ENCODE peak calls at places on chromosomes 2 and 18, in ten cellular contexts. O is stimulated activated CD4-positive, alpha-beta T cell treated with anti-CD3 and anti-CD28 coated beads, Interleukin-12 subunit alpha, Interleukin-12 subunit beta, amount 100 ng/mL, for 48 hours; Z is Panc1; U is activated T-cell treated with anti-CD3 and anti-CD28 coated beads for 1 hour; I is lower lobe of right lung; F is HL-60; A is RWPE1; R is iPS-NIHi11; H is T-helper 9 cell; Y is ELR. X is an unnamed sample.

GRCh38 chr2:228268756-228269155 is 87.3 kb upstream of the SPHKAP start:
- DNase-seq in O (no peak), Z (no peak), U (no peak), I (no peak), F (no peak), A (no peak), R (no peak), H (no peak), Y (no peak), X (no peak)

GRCh38 chr2:190582761-190583506 is 48.4 kb upstream of the NEMP2 start:
- DNase-seq in O (no peak), Z (no peak), U (no peak), I (no peak), F (no peak), A (no peak), R (no peak), H (no peak), Y (no peak), X (no peak)

GRCh38 chr2:241350878-241351639 is 5.0 kb upstream of the FARP2 start:
- DNase-seq in O (no peak), Z (no peak), U (no peak), I (no peak), F (no peak), A (no peak), R (no peak), H (no peak), Y (no peak), X (no peak)

GRCh38 chr2:53785378-53785777 is 1.4 kb downstream of the ASB3 start:
- DNase-seq in O (no peak), Z (no peak), U (no peak), I (no peak), F (no peak), A (no peak), R (no peak), H (no peak), Y (no peak), X (no peak)

GRCh38 chr2:234258562-234259141 is 208.2 kb downstream of the SPP2 start:
- DNase-seq in O (no peak), Z (no peak), U (no peak), I (no peak), F (no peak), A (peak), R (no peak), H (no peak), Y (peak), X (no peak)

GRCh38 chr2:207473203-207473865 is 56.4 kb upstream of the CREB1 start:
- DNase-seq in O (peak), Z (no peak), U (no peak), I (no peak), F (peak), A (peak), R (peak), H (no peak), Y (peak), X (peak)

GRCh38 chr2:68726608-68727367 is 7.8 kb upstream of the ARHGAP25 start:
- DNase-seq in O (peak), Z (no peak), U (peak), I (no peak), F (peak), A (no peak), R (no peak), H (peak), Y (peak), X (peak)

GRCh38 chr2:107062173-107062572 is 176.2 kb upstream of the ST6GAL2 start:
- DNase-seq in O (no peak), Z (no peak), U (no peak), I (no peak), F (no peak), A (no peak), R (no peak), H (no peak), Y (no peak), X (no peak)

GRCh38 chr2:101076581-101076980 is 74.5 kb downstream of the RPL31 start:
- DNase-seq in O (no peak), Z (no peak), U (no peak), I (no peak), F (no peak), A (no peak), R (no peak), H (no peak), Y (no peak), X (no peak)

GRCh38 chr2:20168727-20169696 is 55.9 kb downstream of the SDC1 start:
- DNase-seq in O (no peak), Z (no peak), U (no peak), I (no peak), F (no peak), A (no peak), R (no peak), H (no peak), Y (no peak), X (no peak)

GRCh38 chr2:156890498-156891148 is 366.9 kb upstream of the GALNT5 start:
- DNase-seq in O (no peak), Z (no peak), U (no peak), I (no peak), F (no peak), A (no peak), R (no peak), H (no peak), Y (no peak), X (no peak)

GRCh38 chr2:143513081-143513480 is 383.9 kb downstream of the ARHGAP15 start:
- DNase-seq in O (no peak), Z (peak), U (no peak), I (no peak), F (no peak), A (no peak), R (peak), H (no peak), Y (peak), X (no peak)

GRCh38 chr2:80238692-80239469 is 65.7 kb downstream of the LRRTM1 start:
- DNase-seq in O (peak), Z (peak), U (no peak), I (no peak), F (peak), A (peak), R (peak), H (no peak), Y (peak), X (no peak)

GRCh38 chr2:41698787-41699422 is 348.9 kb upstream of the PKDCC start:
- DNase-seq in O (no peak), Z (no peak), U (no peak), I (no peak), F (no peak), A (no peak), R (peak), H (no peak), Y (peak), X (no peak)

GRCh38 chr2:216658702-216659231 is 25.5 kb downstream of the IGFBP2 start:
- DNase-seq in O (no peak), Z (no peak), U (no peak), I (no peak), F (no peak), A (no peak), R (no peak), H (no peak), Y (no peak), X (no peak)

GRCh38 chr2:129877289-129877741 is 102.2 kb upstream of the RAB6C start:
- DNase-seq in O (peak), Z (no peak), U (peak), I (peak), F (peak), A (peak), R (peak), H (peak), Y (peak), X (peak)

GRCh38 chr2:628651-629050 is 48.6 kb downstream of the TMEM18 start:
- DNase-seq in O (no peak), Z (no peak), U (no peak), I (no peak), F (no peak), A (peak), R (no peak), H (no peak), Y (no peak), X (no peak)

GRCh38 chr2:33377048-33377447 is 99.4 kb upstream of the RASGRP3 start:
- DNase-seq in O (no peak), Z (no peak), U (no peak), I (no peak), F (no peak), A (no peak), R (no peak), H (no peak), Y (no peak), X (no peak)

GRCh38 chr2:223846524-223846923 is 9.1 kb upstream of the AP1S3 start:
- DNase-seq in O (no peak), Z (no peak), U (no peak), I (no peak), F (no peak), A (peak), R (no peak), H (no peak), Y (peak), X (no peak)

GRCh38 chr2:26687785-26688184 is 4.7 kb upstream of the KCNK3 start:
- DNase-seq in O (no peak), Z (no peak), U (no peak), I (no peak), F (no peak), A (no peak), R (no peak), H (no peak), Y (no peak), X (no peak)

GRCh38 chr2:60745761-60746160 is 10.3 kb upstream of the PAPOLG start:
- DNase-seq in O (no peak), Z (no peak), U (no peak), I (no peak), F (peak), A (no peak), R (no peak), H (no peak), Y (no peak), X (no peak)

GRCh38 chr18:57030417-57030816 is 116.5 kb upstream of the BOD1L2 start:
- DNase-seq in O (no peak), Z (no peak), U (no peak), I (no peak), F (no peak), A (no peak), R (no peak), H (no peak), Y (no peak), X (no peak)

GRCh38 chr2:85755122-85756027 is 1.6 kb downstream of the ATOH8 start:
- DNase-seq in O (no peak), Z (no peak), U (no peak), I (no peak), F (no peak), A (no peak), R (no peak), H (no peak), Y (peak), X (no peak)

GRCh38 chr2:172081248-172082022 is 3.9 kb upstream of the DLX1 start:
- DNase-seq in O (no peak), Z (no peak), U (no peak), I (no peak), F (no peak), A (no peak), R (peak), H (no peak), Y (no peak), X (no peak)

GRCh38 chr2:26298638-26299393 is 47.1 kb upstream of the SELENOI start:
- DNase-seq in O (no peak), Z (no peak), U (peak), I (peak), F (no peak), A (peak), R (peak), H (no peak), Y (peak), X (no peak)

GRCh38 chr2:196170681-196171247 is 614 bp downstream of the STK17B start:
- DNase-seq in O (no peak), Z (no peak), U (no peak), I (peak), F (peak), A (peak), R (peak), H (no peak), Y (peak), X (no peak)